ENCODE peak calls at places on chromosomes 3 and 15, in ten cellular contexts. O is heart right ventricle; I is right atrium auricular region; J is RWPE2; G is tibial artery; K is cardiac muscle cell; Q is Panc1; Z is CD8-positive, alpha-beta T cell; M is heart left ventricle; R is upper lobe of left lung. V is an unnamed sample.

GRCh38 chr3:4820296-4821121 is 158.7 kb upstream of the BHLHE40 start:
- DNase-seq in O (no peak), I (no peak), J (no peak), G (no peak), K (no peak), Q (no peak), Z (no peak), M (no peak), R (no peak), V (no peak)

GRCh38 chr3:53254190-53254809 is 1.5 kb downstream of the TKT start:
- DNase-seq in O (no peak), I (no peak), J (no peak), G (no peak), K (peak), Q (no peak), Z (no peak), M (no peak), R (peak), V (no peak)

GRCh38 chr3:47149339-47149933 is 14.5 kb downstream of the SETD2 start:
- DNase-seq in O (no peak), I (no peak), J (no peak), G (no peak), K (no peak), Q (no peak), Z (no peak), M (no peak), R (no peak), V (no peak)

GRCh38 chr3:57971975-57972374 is 36.2 kb upstream of the FLNB start:
- DNase-seq in O (peak), I (no peak), J (peak), G (no peak), K (no peak), Q (no peak), Z (no peak), M (peak), R (no peak), V (no peak)

GRCh38 chr3:147412917-147413711 is 3.9 kb downstream of the ZIC1 start:
- DNase-seq in O (no peak), I (no peak), J (no peak), G (no peak), K (no peak), Q (no peak), Z (no peak), M (no peak), R (no peak), V (no peak)

GRCh38 chr3:80770106-80771079 is 991.1 kb downstream of the GBE1 start:
- DNase-seq in O (no peak), I (no peak), J (no peak), G (no peak), K (peak), Q (no peak), Z (no peak), M (no peak), R (no peak), V (no peak)

GRCh38 chr15:88663216-88663615 is 24.4 kb downstream of the ISG20 start:
- DNase-seq in O (no peak), I (peak), J (peak), G (no peak), K (peak), Q (no peak), Z (no peak), M (no peak), R (no peak), V (peak)

GRCh38 chr3:40837300-40837699 is 312.5 kb downstream of the ZNF621 start:
- DNase-seq in O (no peak), I (no peak), J (no peak), G (no peak), K (no peak), Q (no peak), Z (no peak), M (no peak), R (no peak), V (no peak)

GRCh38 chr3:42537350-42537749 is 34.9 kb downstream of the VIPR1 start:
- DNase-seq in O (no peak), I (no peak), J (no peak), G (no peak), K (no peak), Q (no peak), Z (no peak), M (no peak), R (no peak), V (no peak)

GRCh38 chr3:50388021-50388719 is 28.8 kb upstream of the TMEM115 start:
- DNase-seq in O (no peak), I (no peak), J (no peak), G (no peak), K (no peak), Q (no peak), Z (no peak), M (no peak), R (no peak), V (no peak)

GRCh38 chr15:66039117-66039860 is 170.0 kb downstream of the RAB11A start:
- DNase-seq in O (no peak), I (no peak), J (no peak), G (no peak), K (no peak), Q (no peak), Z (no peak), M (no peak), R (no peak), V (no peak)

GRCh38 chr15:62601779-62602540 is 436.9 kb upstream of the C2CD4B start:
- DNase-seq in O (no peak), I (no peak), J (no peak), G (no peak), K (no peak), Q (peak), Z (no peak), M (no peak), R (no peak), V (no peak)

GRCh38 chr3:59839810-59840515 is 790.1 kb upstream of the CFAP20DC start:
- DNase-seq in O (no peak), I (no peak), J (no peak), G (no peak), K (no peak), Q (no peak), Z (no peak), M (no peak), R (no peak), V (no peak)

GRCh38 chr3:16728762-16729745 is 123.8 kb upstream of the DAZL start:
- DNase-seq in O (no peak), I (no peak), J (no peak), G (no peak), K (peak), Q (no peak), Z (no peak), M (no peak), R (no peak), V (no peak)

GRCh38 chr15:55799287-55800212 is 56.6 kb upstream of the PRTG start:
- DNase-seq in O (no peak), I (no peak), J (no peak), G (no peak), K (peak), Q (no peak), Z (no peak), M (no peak), R (peak), V (no peak)

GRCh38 chr3:146747928-146748327 is 142.8 kb upstream of the PLSCR5 start:
- DNase-seq in O (no peak), I (no peak), J (no peak), G (no peak), K (peak), Q (no peak), Z (no peak), M (no peak), R (no peak), V (no peak)

GRCh38 chr3:3802021-3802420 is 2.8 kb downstream of the LRRN1 start:
- DNase-seq in O (no peak), I (no peak), J (no peak), G (no peak), K (no peak), Q (no peak), Z (no peak), M (no peak), R (no peak), V (no peak)

GRCh38 chr15:101451192-101451799 is 38.2 kb downstream of the PCSK6 start:
- DNase-seq in O (peak), I (no peak), J (peak), G (peak), K (peak), Q (no peak), Z (no peak), M (peak), R (peak), V (peak)

DNA sequence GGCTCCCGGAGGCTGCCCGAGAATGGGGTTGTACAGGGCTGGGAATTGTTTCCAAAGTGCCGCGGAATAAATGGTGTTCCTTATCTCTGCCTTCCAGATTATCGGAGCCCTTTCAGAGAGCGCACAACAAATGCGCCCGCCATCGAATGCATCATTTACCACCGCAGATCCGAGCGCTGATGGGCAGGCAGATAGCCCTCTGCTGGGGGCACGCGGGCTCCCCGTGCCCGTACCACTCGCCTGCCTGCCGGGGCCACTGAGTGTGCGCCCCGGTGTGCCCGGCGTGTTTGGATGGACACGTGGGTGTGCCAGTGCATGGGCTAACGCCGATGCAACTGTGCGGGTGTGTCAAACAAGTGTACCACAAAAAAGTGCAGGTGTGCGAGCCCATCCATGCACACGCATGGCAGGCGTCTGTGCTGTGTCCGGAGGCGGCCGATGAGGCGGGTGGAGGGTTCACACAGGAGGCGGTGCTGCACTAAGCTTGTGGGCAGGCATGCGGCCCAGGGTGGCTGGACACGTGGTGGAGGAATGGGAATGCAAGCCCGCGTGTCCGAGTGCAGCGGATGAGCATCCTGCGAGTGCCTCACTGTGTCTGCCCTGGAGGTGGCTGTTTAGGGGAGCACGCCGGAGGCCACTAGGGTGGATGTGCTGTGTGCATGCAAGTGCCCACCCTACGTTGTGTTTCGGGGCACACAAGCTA is 3.8 kb upstream of the GATA2 start:
- DNase-seq in O (no peak), I (no peak), J (no peak), G (no peak), K (peak), Q (no peak), Z (no peak), M (no peak), R (peak), V (no peak)
- H3K4me3 ChIP-seq in O (no peak), I (no peak), J (no peak), G (peak), K (peak), Q (peak), Z (no peak), M (no peak), R (peak), V (peak)

GRCh38 chr15:48643776-48644497 is 1.6 kb downstream of the FBN1 start:
- DNase-seq in O (no peak), I (no peak), J (no peak), G (no peak), K (peak), Q (no peak), Z (no peak), M (no peak), R (no peak), V (no peak)

GRCh38 chr15:48644827-48645557 is 517 bp downstream of the FBN1 start:
- DNase-seq in O (peak), I (no peak), J (peak), G (peak), K (peak), Q (no peak), Z (no peak), M (peak), R (no peak), V (peak)

GRCh38 chr15:48644498-48644826 is 1.0 kb downstream of the FBN1 start:
- DNase-seq in O (peak), I (no peak), J (peak), G (peak), K (peak), Q (no peak), Z (no peak), M (peak), R (no peak), V (peak)

GRCh38 chr15:48642795-48643194 is 2.7 kb downstream of the FBN1 start:
- DNase-seq in O (no peak), I (no peak), J (no peak), G (no peak), K (peak), Q (no peak), Z (no peak), M (no peak), R (no peak), V (no peak)

GRCh38 chr15:48643236-48643635 is 2.3 kb downstream of the FBN1 start:
- DNase-seq in O (no peak), I (no peak), J (no peak), G (no peak), K (peak), Q (no peak), Z (no peak), M (no peak), R (no peak), V (no peak)
- H3K27ac ChIP-seq in O (peak), I (peak), J (no peak), G (peak), K (no peak), Q (no peak), Z (no peak), M (peak), R (no peak), V (peak)

GRCh38 chr3:144242797-144243196 is 271.2 kb downstream of the DIPK2A start:
- DNase-seq in O (no peak), I (no peak), J (no peak), G (no peak), K (no peak), Q (no peak), Z (no peak), M (no peak), R (no peak), V (no peak)

GRCh38 chr3:144241381-144241780 is 269.8 kb downstream of the DIPK2A start:
- DNase-seq in O (no peak), I (no peak), J (no peak), G (no peak), K (no peak), Q (no peak), Z (no peak), M (no peak), R (no peak), V (no peak)

GRCh38 chr3:144244662-144245061 is 273.0 kb downstream of the DIPK2A start:
- DNase-seq in O (no peak), I (no peak), J (no peak), G (no peak), K (no peak), Q (no peak), Z (no peak), M (no peak), R (no peak), V (no peak)
- TF ChIP-seq CTCF in O (no peak), I (no peak), J (no peak), G (no peak), K (no peak), Q (no peak), Z (no peak), M (no peak), R (no peak), V (no peak)

GRCh38 chr15:58608711-58609110 is 140.8 kb downstream of the ADAM10 start:
- DNase-seq in O (no peak), I (no peak), J (no peak), G (no peak), K (no peak), Q (no peak), Z (no peak), M (no peak), R (no peak), V (no peak)

GRCh38 chr15:58606577-58607080 is 142.9 kb downstream of the ADAM10 start:
- DNase-seq in O (no peak), I (no peak), J (no peak), G (no peak), K (no peak), Q (no peak), Z (no peak), M (no peak), R (no peak), V (no peak)

GRCh38 chr15:58604455-58604923 is 145.0 kb downstream of the ADAM10 start:
- DNase-seq in O (no peak), I (no peak), J (no peak), G (no peak), K (no peak), Q (no peak), Z (no peak), M (no peak), R (no peak), V (no peak)

GRCh38 chr15:58605931-58606330 is 143.6 kb downstream of the ADAM10 start:
- DNase-seq in O (no peak), I (no peak), J (no peak), G (no peak), K (no peak), Q (no peak), Z (no peak), M (no peak), R (no peak), V (no peak)

DNA sequence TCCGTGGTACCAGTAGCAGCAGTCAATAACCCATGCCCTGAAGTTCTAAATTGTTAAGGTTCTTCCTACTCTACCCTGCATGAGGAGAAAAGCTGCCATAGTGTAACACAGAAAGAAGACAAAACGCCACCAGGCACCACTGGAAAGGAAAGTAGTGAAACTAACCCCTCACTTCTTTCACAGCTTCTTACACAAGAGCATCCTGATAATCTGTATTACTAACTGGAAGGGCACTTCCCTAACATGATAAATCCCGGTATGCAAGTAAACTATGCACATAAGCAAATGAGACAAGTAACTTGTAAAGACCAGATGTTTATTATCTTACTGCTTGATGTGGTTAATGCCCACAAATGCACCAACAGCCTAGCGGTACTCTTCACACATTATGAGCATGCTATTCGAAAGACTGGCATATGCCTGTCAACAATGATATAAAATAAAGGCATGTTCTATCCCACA is 141.3 kb downstream of the ADAM10 start:
- DNase-seq in O (no peak), I (no peak), J (no peak), G (no peak), K (peak), Q (no peak), Z (no peak), M (no peak), R (no peak), V (no peak)
- H3K4me3 ChIP-seq in O (no peak), I (no peak), J (no peak), G (no peak), K (no peak), Q (no peak), Z (no peak), M (no peak), R (no peak), V (no peak)

DNA sequence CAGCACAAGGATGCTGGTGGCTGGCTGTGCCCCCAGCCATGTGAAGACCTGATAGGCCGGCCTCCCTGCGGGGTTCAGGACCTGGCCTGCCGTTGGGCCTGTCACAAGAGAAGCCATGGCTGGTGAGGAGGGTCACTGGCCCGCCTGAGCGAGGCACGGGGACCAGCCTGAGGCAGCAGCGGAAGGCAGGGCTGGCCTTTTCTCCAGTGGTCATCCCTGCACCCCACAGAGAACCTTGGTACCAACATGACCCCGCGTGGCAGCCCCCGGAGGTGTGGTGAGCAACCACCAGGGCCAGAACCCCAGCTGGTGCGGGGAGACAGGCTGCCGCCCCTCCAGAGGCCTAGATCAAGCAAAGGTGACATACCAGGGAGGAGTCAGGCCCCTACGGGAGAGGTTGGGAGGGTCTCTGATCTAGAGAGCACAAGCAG is 134.1 kb upstream of the MEF2A start:
- DNase-seq in O (no peak), I (no peak), J (peak), G (peak), K (no peak), Q (no peak), Z (no peak), M (no peak), R (no peak), V (no peak)
- H3K27ac ChIP-seq in O (no peak), I (no peak), J (no peak), G (no peak), K (no peak), Q (no peak), Z (no peak), M (no peak), R (no peak), V (no peak)

DNA sequence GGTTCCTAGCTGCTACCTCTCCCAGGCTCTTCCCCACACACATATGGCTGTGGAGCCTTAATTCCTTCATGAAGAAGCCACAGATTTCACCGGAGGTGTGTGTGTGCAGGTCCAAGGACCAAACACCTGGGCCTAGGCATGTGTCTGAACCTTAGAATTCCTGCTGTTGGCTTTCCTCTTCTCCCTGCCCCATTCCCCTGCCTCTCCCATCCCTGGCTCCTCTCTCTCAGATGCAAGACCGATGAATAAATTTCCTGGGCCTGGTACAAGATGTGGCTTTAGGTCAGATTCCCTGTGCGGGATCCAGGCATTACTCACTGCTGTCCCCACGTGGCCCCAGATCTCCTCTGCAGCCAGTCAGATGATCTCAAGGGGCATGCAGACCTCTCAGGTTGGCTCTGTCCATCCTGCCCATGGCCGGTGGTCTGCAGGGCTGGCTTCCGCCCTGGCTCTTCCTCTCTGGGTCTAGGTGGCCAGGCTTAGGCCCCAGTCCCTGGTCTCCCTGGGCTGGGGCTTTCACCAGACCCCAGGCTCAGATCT is 20.4 kb downstream of the CCR9 start:
- DNase-seq in O (no peak), I (no peak), J (no peak), G (no peak), K (peak), Q (no peak), Z (no peak), M (no peak), R (no peak), V (no peak)
- TF ChIP-seq CTCF in O (peak), I (no peak), J (peak), G (no peak), K (peak), Q (peak), Z (no peak), M (no peak), R (no peak), V (no peak)

GRCh38 chr15:39834256-39834655 is 51.6 kb upstream of the FSIP1 start:
- DNase-seq in O (no peak), I (no peak), J (no peak), G (no peak), K (peak), Q (no peak), Z (no peak), M (no peak), R (no peak), V (no peak)
- H3K4me3 ChIP-seq in O (no peak), I (no peak), J (no peak), G (no peak), K (no peak), Q (no peak), Z (no peak), M (no peak), R (no peak), V (no peak)

DNA sequence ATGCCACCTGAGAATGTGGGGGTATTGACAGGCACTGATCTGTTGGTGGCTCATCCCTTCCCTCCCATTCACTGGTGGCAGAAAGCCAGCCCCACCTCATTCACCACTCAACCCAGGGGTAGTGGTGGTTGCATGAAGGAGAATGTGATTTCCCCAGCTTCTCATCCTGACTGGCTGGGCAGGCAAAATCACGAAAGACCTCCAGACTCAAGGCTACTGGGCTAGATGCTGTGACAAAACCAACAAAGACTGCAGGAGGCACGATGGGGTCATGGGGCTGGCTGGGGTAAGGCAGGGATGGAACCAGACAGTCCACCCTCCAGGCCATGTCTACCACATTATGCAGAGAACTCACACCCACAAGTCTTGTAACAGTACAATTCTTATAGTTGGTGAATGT is 33.9 kb downstream of the FSTL1 start:
- DNase-seq in O (no peak), I (no peak), J (no peak), G (no peak), K (no peak), Q (no peak), Z (no peak), M (peak), R (no peak), V (peak)
- H3K27ac ChIP-seq in O (peak), I (peak), J (peak), G (peak), K (peak), Q (no peak), Z (no peak), M (peak), R (peak), V (peak)